ENCODE peak calls at places on chromosomes 7 and 10, in six cellular contexts. Q is fibroblast of mammary gland, V is HAP-1, I is NCI-H1436, P is NCI-H1092, X is HuH-7.5. E is an unnamed sample.

GRCh38 chr7:15905251-15906040 is 219.0 kb upstream of the MEOX2 start:
- DNase-seq in Q (no peak), V (no peak), I (no peak), P (no peak), X (no peak), E (no peak)

GRCh38 chr7:35508623-35509400 is 186.1 kb downstream of the HERPUD2 start:
- DNase-seq in Q (no peak), V (no peak), I (no peak), P (no peak), X (no peak), E (no peak)

GRCh38 chr10:71795248-71795647 is 21.9 kb upstream of the VSIR start:
- DNase-seq in Q (peak; percentile 22), V (no peak), I (no peak), P (no peak), X (peak; percentile 42), E (no peak)

GRCh38 chr7:131957338-131958025 is 401.1 kb upstream of the PODXL start:
- DNase-seq in Q (no peak), V (no peak), I (no peak), P (no peak), X (no peak), E (no peak)

GRCh38 chr7:141593134-141593533 is 41.9 kb downstream of the AGK start:
- DNase-seq in Q (peak; percentile 91), V (no peak), I (no peak), P (no peak), X (no peak), E (no peak)

GRCh38 chr7:153381275-153382119 is 621.9 kb downstream of the ACTR3B start:
- DNase-seq in Q (no peak), V (peak; percentile 6), I (no peak), P (peak; percentile 58), X (no peak), E (peak; percentile 63)

GRCh38 chr10:132543916-132544743 is 6.5 kb downstream of the INPP5A start:
- DNase-seq in Q (no peak), V (no peak), I (no peak), P (no peak), X (no peak), E (no peak)

GRCh38 chr7:8742837-8743236 is 309.4 kb downstream of the NXPH1 start:
- DNase-seq in Q (no peak), V (no peak), I (no peak), P (no peak), X (no peak), E (no peak)

GRCh38 chr10:71206911-71207310 is 5.5 kb upstream of the UNC5B start:
- DNase-seq in Q (no peak), V (no peak), I (no peak), P (no peak), X (no peak), E (no peak)

GRCh38 chr10:100509241-100509640 is 10.4 kb downstream of the SEC31B start:
- DNase-seq in Q (no peak), V (no peak), I (no peak), P (no peak), X (no peak), E (no peak)

GRCh38 chr7:121395494-121395960 is 581 bp downstream of the FAM3C start:
- DNase-seq in Q (peak; percentile 21), V (no peak), I (no peak), P (no peak), X (peak; percentile 24), E (peak; percentile 15)

GRCh38 chr7:26318921-26319320 is 27.3 kb downstream of the SNX10 start:
- DNase-seq in Q (no peak), V (no peak), I (no peak), P (no peak), X (no peak), E (no peak)

GRCh38 chr7:93238748-93239147 is 6.6 kb downstream of the VPS50 start:
- DNase-seq in Q (no peak), V (no peak), I (no peak), P (no peak), X (no peak), E (no peak)

GRCh38 chr10:131452926-131453771 is 141.6 kb upstream of the TCERG1L start:
- DNase-seq in Q (no peak), V (no peak), I (no peak), P (no peak), X (no peak), E (no peak)

GRCh38 chr10:59388577-59388976 is 26.2 kb upstream of the FAM13C start:
- DNase-seq in Q (no peak), V (no peak), I (no peak), P (no peak), X (no peak), E (no peak)

GRCh38 chr7:13414181-13414580 is 575.3 kb downstream of the ETV1 start:
- DNase-seq in Q (no peak), V (no peak), I (no peak), P (no peak), X (no peak), E (no peak)

GRCh38 chr10:78925275-78925674 is 143.5 kb upstream of the ZMIZ1 start:
- DNase-seq in Q (no peak), V (no peak), I (no peak), P (no peak), X (no peak), E (no peak)

GRCh38 chr10:3867454-3868273 is 82.7 kb upstream of the KLF6 start:
- DNase-seq in Q (peak; percentile 58), V (no peak), I (no peak), P (no peak), X (no peak), E (no peak)

GRCh38 chr7:36794689-36795088 is 70.4 kb upstream of the AOAH start:
- DNase-seq in Q (no peak), V (no peak), I (no peak), P (peak; percentile 33), X (no peak), E (peak; percentile 93)

GRCh38 chr7:2521952-2522591 is 2.5 kb downstream of the LFNG start:
- DNase-seq in Q (peak; percentile 39), V (no peak), I (no peak), P (no peak), X (no peak), E (no peak)

GRCh38 chr7:64098-64521 is 128.3 kb upstream of the FAM20C start:
- DNase-seq in Q (peak; percentile 75), V (no peak), I (peak; percentile 33), P (peak; percentile 81), X (no peak), E (no peak)

E was measured in NCI-H2081.